ENCODE peak calls at places on chromosomes 13 and 19, in eight cellular contexts. W is upper lobe of right lung, D is SK-N-SH, C is psoas muscle, R is endodermal cell, K is heart right ventricle, F is mammary epithelial cell, P is keratinocyte. L is an unnamed sample.

GRCh38 chr13:34671136-34671535 is 270.9 kb upstream of the NBEA start:
- DNase-seq in W (no peak), D (no peak), C (peak; percentile 45), R (no peak), K (peak; percentile 70), F (no peak), P (no peak), L (no peak)

GRCh38 chr13:101399365-101399764 is 16.9 kb downstream of the NALCN start:
- DNase-seq in W (no peak), D (no peak), C (no peak), R (no peak), K (no peak), F (peak; percentile 46), P (no peak), L (no peak)

GRCh38 chr13:80337011-80337688 is 3.8 kb downstream of the SPRY2 start:
- DNase-seq in W (no peak), D (peak; percentile 31), C (no peak), R (peak; percentile 56), K (no peak), F (peak; percentile 51), P (no peak), L (no peak)

GRCh38 chr19:16118489-16119033 is 6.9 kb downstream of the RAB8A start:
- DNase-seq in W (peak; percentile 72), D (no peak), C (peak; percentile 52), R (no peak), K (peak; percentile 18), F (no peak), P (no peak), L (peak; percentile 89)

GRCh38 chr13:37657134-37657533 is 58.6 kb upstream of the POSTN start:
- DNase-seq in W (no peak), D (no peak), C (no peak), R (no peak), K (no peak), F (peak; percentile 52), P (peak; percentile 41), L (no peak)

GRCh38 chr13:44267966-44268365 is 105.7 kb upstream of the SERP2 start:
- DNase-seq in W (no peak), D (no peak), C (no peak), R (no peak), K (no peak), F (peak; percentile 46), P (peak; percentile 41), L (no peak)

GRCh38 chr13:43284162-43284561 is 260.8 kb downstream of the DNAJC15 start:
- DNase-seq in W (no peak), D (no peak), C (no peak), R (no peak), K (no peak), F (peak; percentile 62), P (no peak), L (no peak)

GRCh38 chr13:112709825-112710783 is 20.3 kb downstream of the ATP11A start:
- DNase-seq in W (no peak), D (no peak), C (peak; percentile 38), R (no peak), K (no peak), F (no peak), P (no peak), L (no peak)

GRCh38 chr13:99582511-99582910 is 81.2 kb downstream of the TM9SF2 start:
- DNase-seq in W (no peak), D (no peak), C (no peak), R (no peak), K (no peak), F (no peak), P (no peak), L (no peak)

GRCh38 chr13:99572921-99573320 is 71.6 kb downstream of the TM9SF2 start:
- DNase-seq in W (no peak), D (no peak), C (no peak), R (no peak), K (no peak), F (no peak), P (no peak), L (no peak)

GRCh38 chr13:99580500-99581268 is 79.4 kb downstream of the TM9SF2 start:
- DNase-seq in W (no peak), D (no peak), C (no peak), R (no peak), K (no peak), F (no peak), P (no peak), L (no peak)

GRCh38 chr13:99575376-99575775 is 74.1 kb downstream of the TM9SF2 start:
- DNase-seq in W (no peak), D (no peak), C (no peak), R (peak; percentile 68), K (no peak), F (no peak), P (no peak), L (no peak)

DNA sequence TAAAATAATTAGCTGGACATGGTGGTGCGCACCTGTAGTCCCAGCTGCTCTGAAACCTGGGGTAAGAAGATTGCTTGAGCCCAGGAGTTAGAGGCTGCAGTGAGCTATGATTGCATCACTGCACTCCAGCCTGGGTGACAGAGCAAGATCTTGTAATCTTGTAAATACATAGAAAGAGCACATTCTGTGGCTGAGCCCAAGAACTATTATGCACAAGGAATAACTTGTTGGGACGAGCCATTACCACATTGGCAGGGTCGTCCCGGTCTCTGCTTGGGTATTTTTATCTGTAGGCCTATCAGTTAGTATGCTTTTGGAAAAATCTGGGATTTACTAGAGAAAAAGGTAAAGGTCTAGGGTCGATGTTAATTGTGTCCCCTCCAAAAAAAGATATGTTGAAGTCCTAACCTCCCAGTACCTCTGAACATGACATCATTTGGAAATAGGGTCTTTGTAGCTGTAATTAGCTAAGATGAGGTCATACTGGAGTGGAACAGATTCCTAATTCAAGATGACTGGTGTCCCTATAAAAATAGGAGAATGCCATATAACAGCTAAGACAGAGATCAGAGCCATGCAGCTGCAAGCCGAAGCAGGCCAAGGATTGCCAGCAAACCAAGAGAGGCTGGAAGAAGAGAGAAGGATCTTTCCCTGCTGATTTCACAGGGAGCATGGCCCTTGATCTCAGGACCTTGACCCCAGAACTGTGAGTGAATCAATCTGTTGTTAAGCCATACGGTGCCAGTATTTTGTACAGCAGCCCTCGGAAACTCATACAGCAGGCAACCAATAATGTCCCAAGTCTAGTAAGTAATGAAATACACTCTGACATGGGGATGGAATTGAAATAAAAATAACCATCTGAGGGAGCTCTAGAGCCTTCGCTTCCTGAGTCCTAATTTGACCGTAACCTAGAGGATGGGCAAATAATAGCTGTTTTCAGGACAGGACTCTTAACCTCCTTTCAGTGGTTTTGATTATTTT is 77.0 kb downstream of the TM9SF2 start:
- DNase-seq in W (no peak), D (no peak), C (no peak), R (no peak), K (no peak), F (no peak), P (no peak), L (no peak)
- TF ChIP-seq CTCF in W (peak; percentile 24), D (peak; percentile 38), C (no peak), R (peak; percentile 57), K (peak; percentile 5), F (peak; percentile 35), P (peak; percentile 6), L (no peak)

GRCh38 chr13:110108348-110109139 is 198.4 kb downstream of the COL4A1 start:
- DNase-seq in W (peak; percentile 86), D (peak; percentile 91), C (peak; percentile 86), R (peak; percentile 93), K (peak; percentile 80), F (peak; percentile 78), P (no peak), L (no peak)

GRCh38 chr13:110109910-110110309 is 197.0 kb downstream of the COL4A1 start:
- DNase-seq in W (no peak), D (no peak), C (peak; percentile 92), R (peak; percentile 79), K (peak; percentile 74), F (peak; percentile 81), P (no peak), L (no peak)

GRCh38 chr13:110107568-110108347 is 199.2 kb downstream of the COL4A1 start:
- DNase-seq in W (no peak), D (peak; percentile 57), C (no peak), R (peak; percentile 85), K (no peak), F (no peak), P (no peak), L (no peak)

GRCh38 chr13:110110783-110111182 is 196.2 kb downstream of the COL4A1 start:
- DNase-seq in W (no peak), D (no peak), C (no peak), R (no peak), K (no peak), F (no peak), P (no peak), L (no peak)

GRCh38 chr13:110109140-110109783 is 197.7 kb downstream of the COL4A1 start:
- DNase-seq in W (no peak), D (no peak), C (no peak), R (no peak), K (no peak), F (no peak), P (no peak), L (no peak)
- H3K4me3 ChIP-seq in W (no peak overlapping the region), D (no peak overlapping the region), C (no peak overlapping the region), R (no peak overlapping the region), K (no peak overlapping the region), F (no peak overlapping the region), P (no peak overlapping the region), L (no peak overlapping the region)

DNA sequence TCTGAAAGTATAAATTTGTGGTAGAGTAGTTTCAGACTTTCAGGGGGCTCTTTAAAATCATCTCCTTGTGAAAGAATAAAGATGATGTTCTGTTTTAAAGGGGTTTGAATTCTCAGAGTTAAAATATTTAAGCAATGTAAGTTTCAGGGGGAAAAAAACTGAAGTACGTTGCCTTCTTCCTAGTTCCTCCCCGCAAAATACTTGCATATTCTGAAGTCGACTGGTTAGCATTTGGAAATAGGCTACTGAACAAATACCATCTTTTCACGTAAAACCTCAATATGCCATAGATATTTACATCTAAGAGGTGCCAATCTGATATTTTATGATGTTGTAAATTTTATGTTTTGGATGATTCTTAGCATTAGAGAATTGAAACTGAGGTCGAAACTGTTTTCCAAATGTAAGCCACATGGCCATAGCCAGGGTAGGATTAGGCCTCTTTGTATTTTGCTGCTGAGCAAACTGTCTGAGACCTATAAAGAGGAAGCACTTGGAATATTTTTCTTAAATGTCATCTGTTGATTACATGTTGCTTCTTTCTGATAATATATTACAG is 138.3 kb downstream of the FLT1 start:
- DNase-seq in W (no peak), D (no peak), C (no peak), R (no peak), K (no peak), F (no peak), P (no peak), L (no peak)
- H3K27me3 ChIP-seq in W (no peaks in the 10 kb centered on the region), D (no peaks in the 10 kb centered on the region), C (no peaks in the 10 kb centered on the region), R (no peaks in the 10 kb centered on the region), K (peaks cover 23% of the 10 kb centered on the region), F (no peaks in the 10 kb centered on the region), P (no peaks in the 10 kb centered on the region), L (no peaks in the 10 kb centered on the region)

GRCh38 chr19:46618670-46619231 is 6.1 kb downstream of the PTGIR start:
- DNase-seq in W (no peak), D (peak; percentile 2), C (peak; percentile 54), R (no peak), K (no peak), F (no peak), P (no peak), L (peak; percentile 68)

GRCh38 chr19:46620716-46621115 is 4.2 kb downstream of the PTGIR start:
- DNase-seq in W (no peak), D (peak; percentile 82), C (peak; percentile 42), R (no peak), K (no peak), F (no peak), P (no peak), L (no peak)

GRCh38 chr19:46621191-46622117 is 3.4 kb downstream of the PTGIR start:
- DNase-seq in W (no peak), D (peak; percentile 57), C (peak; percentile 35), R (no peak), K (no peak), F (no peak), P (no peak), L (no peak)

GRCh38 chr19:46622118-46622446 is 2.8 kb downstream of the PTGIR start:
- DNase-seq in W (no peak), D (peak; percentile 57), C (peak; percentile 31), R (no peak), K (no peak), F (no peak), P (no peak), L (no peak)

GRCh38 chr19:46620267-46620666 is 4.6 kb downstream of the PTGIR start:
- DNase-seq in W (no peak), D (no peak), C (peak; percentile 3), R (no peak), K (no peak), F (no peak), P (no peak), L (no peak)
- TF ChIP-seq CTCF in W (no peak), D (no peak), C (no peak), R (no peak), K (no peak), F (no peak), P (no peak), L (no peak)